ENCODE peak calls at places on chromosomes 3 and 15, in eight cellular contexts. H, S, O, Q, T, X, J and P are unnamed samples.

GRCh38 chr3:140521751-140522445 is 156.0 kb upstream of the TRIM42 start:
- DNase-seq in H (no peak), S (no peak), O (no peak), Q (no peak), T (no peak), X (no peak), J (no peak), P (no peak)

GRCh38 chr3:62703423-62704167 is 171.6 kb downstream of the CADPS start:
- DNase-seq in H (no peak), S (no peak), O (no peak), Q (no peak), T (no peak), X (no peak), J (no peak), P (no peak)

GRCh38 chr3:35849496-35849895 is 210.2 kb downstream of the ARPP21 start:
- DNase-seq in H (no peak), S (no peak), O (no peak), Q (no peak), T (peak), X (no peak), J (no peak), P (no peak)

GRCh38 chr3:13019243-13019701 is 54.0 kb downstream of the IQSEC1 start:
- DNase-seq in H (peak), S (peak), O (peak), Q (no peak), T (peak), X (no peak), J (peak), P (no peak)

GRCh38 chr3:176714034-176714433 is 483.2 kb downstream of the TBL1XR1 start:
- DNase-seq in H (no peak), S (no peak), O (no peak), Q (no peak), T (no peak), X (no peak), J (no peak), P (no peak)

GRCh38 chr3:123872621-123873020 is 11.5 kb downstream of the MYLK start:
- DNase-seq in H (no peak), S (no peak), O (no peak), Q (no peak), T (no peak), X (no peak), J (no peak), P (no peak)

GRCh38 chr15:70226337-70226980 is 128.7 kb upstream of the TLE3 start:
- DNase-seq in H (no peak), S (no peak), O (no peak), Q (no peak), T (no peak), X (no peak), J (no peak), P (no peak)

GRCh38 chr3:129506272-129506742 is 22.1 kb upstream of the RHO start:
- DNase-seq in H (no peak), S (no peak), O (no peak), Q (no peak), T (no peak), X (no peak), J (no peak), P (no peak)

GRCh38 chr3:79317551-79318518 is 450.0 kb downstream of the ROBO1 start:
- DNase-seq in H (no peak), S (no peak), O (no peak), Q (no peak), T (no peak), X (no peak), J (no peak), P (no peak)

GRCh38 chr3:10370429-10370828 is 49.5 kb upstream of the SEC13 start:
- DNase-seq in H (peak), S (peak), O (peak), Q (no peak), T (no peak), X (no peak), J (no peak), P (no peak)

GRCh38 chr15:38666865-38667264 is 102.3 kb upstream of the RASGRP1 start:
- DNase-seq in H (no peak), S (no peak), O (no peak), Q (no peak), T (no peak), X (no peak), J (no peak), P (no peak)

GRCh38 chr3:105780114-105780513 is 88.7 kb downstream of the CBLB start:
- DNase-seq in H (peak), S (no peak), O (peak), Q (no peak), T (no peak), X (no peak), J (peak), P (no peak)

GRCh38 chr3:50585919-50586762 is 16.8 kb downstream of the HEMK1 start:
- DNase-seq in H (no peak), S (no peak), O (no peak), Q (no peak), T (no peak), X (no peak), J (no peak), P (peak)

GRCh38 chr15:41018534-41018933 is 65.3 kb downstream of the CHAC1 start:
- DNase-seq in H (peak), S (no peak), O (peak), Q (peak), T (peak), X (no peak), J (peak), P (no peak)

GRCh38 chr15:98428253-98428989 is 219.9 kb upstream of the IGF1R start:
- DNase-seq in H (peak), S (peak), O (peak), Q (peak), T (peak), X (peak), J (peak), P (peak)

GRCh38 chr15:65335278-65336055 is 31.0 kb downstream of the RNU5B-1 start:
- DNase-seq in H (no peak), S (no peak), O (no peak), Q (no peak), T (no peak), X (no peak), J (no peak), P (no peak)

GRCh38 chr3:28840976-28841376 is 439.9 kb upstream of the RBMS3 start:
- DNase-seq in H (no peak), S (no peak), O (no peak), Q (no peak), T (no peak), X (no peak), J (no peak), P (no peak)

DNA sequence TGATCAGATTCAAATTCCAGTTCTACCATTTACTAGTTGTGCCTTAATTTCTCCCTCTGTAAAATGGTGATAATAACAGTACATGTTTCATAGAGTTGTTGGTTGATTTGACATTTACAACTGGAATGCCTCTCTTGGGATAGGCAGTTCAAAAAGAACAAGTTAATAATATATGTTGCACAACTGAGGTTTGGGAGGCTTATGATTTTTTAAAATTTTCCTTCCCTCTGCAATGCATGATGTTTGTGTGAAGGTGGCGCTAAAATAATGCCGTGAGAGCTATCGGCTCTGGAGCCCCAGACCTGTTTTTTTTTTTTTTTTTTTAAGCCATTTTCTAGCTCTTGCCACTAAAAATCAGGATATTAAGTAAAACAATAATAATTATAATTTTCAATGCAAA is 18.6 kb downstream of the DNAJB11 start:
- DNase-seq in H (peak), S (no peak), O (peak), Q (no peak), T (peak), X (no peak), J (peak), P (no peak)
- TF ChIP-seq CTCF in H (peak), S (peak), O (peak), Q (no peak), T (peak), X (no peak), J (peak), P (peak)

GRCh38 chr3:117016359-117016758 is 306.8 kb downstream of the TUSC7 start:
- DNase-seq in H (no peak), S (no peak), O (no peak), Q (no peak), T (no peak), X (no peak), J (no peak), P (no peak)
- TF ChIP-seq CTCF in H (no peak), S (no peak), O (no peak), Q (no peak), T (no peak), X (no peak), J (no peak), P (no peak)

DNA sequence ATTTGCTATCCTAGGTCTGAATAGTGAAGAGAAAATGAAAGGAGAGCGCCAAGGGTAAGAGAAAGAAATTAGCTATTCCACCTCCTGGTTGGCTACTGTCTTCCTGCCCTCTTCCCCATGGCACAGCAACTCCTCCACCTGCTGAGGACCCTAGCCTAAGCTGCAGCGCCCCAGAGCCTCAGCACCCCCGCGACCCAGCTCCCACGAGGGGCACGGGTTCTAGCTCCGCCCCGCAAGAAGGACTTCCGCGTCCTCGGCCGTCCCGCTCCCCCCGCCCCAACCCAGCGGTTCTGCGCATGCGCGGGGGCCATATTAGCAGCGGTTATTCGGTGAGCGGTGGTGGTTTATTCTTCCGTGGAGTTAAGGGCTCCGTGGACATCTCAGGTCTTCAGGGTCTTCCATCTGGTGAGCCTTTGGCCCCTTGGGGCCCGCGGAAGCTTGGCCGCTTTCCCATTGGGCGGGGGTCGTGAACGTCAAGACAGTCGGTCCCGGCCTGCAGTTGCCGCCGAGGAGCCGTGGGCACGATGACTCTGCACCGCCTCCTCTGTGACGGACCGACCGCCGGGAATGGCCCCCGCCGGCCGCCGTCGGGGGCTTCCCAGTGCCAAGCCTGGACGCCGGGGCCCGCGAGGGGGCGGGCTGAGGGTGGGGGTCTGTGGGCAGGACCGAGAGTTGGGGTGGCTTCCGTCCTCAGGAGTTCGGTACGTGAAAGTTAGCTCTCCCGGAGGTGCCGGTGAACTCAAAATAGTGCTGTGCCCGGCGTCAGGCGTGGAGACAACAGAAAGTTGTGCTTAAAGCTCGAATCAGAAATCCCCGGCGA is at the start of gene PSMA4:
- DNase-seq in H (peak), S (peak), O (peak), Q (peak), T (peak), X (peak), J (peak), P (peak)
- TF ChIP-seq CTCF in H (peak), S (peak), O (peak), Q (no peak), T (peak), X (no peak), J (no peak), P (no peak)

GRCh38 chr3:114083112-114083511 is 26.6 kb downstream of the QTRT2 start:
- DNase-seq in H (no peak), S (no peak), O (no peak), Q (no peak), T (no peak), X (no peak), J (no peak), P (no peak)
- TF ChIP-seq CTCF in H (no peak), S (no peak), O (no peak), Q (no peak), T (no peak), X (no peak), J (no peak), P (no peak)

DNA sequence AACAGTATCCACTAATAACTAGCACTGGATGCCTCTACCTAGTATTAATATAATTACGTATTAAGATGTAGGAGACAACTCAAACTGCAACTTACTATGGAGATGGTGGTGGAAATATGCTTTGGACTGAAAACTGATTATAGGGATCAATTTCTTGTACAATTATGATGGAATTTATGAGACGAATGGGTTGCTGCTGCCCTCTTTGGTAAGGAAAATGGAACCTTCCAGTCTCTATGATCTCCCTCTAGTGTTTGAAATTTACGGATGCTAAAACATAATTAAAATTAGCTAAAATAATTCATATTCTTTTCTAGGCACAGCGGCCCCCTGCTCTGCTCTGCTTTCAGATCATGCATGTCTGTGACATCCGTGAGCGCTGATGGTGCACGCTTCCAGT is 132.3 kb downstream of the NR2F2 start:
- DNase-seq in H (peak), S (no peak), O (no peak), Q (no peak), T (no peak), X (no peak), J (no peak), P (no peak)
- TF ChIP-seq CTCF in H (peak), S (peak), O (no peak), Q (no peak), T (peak), X (no peak), J (no peak), P (no peak)